ENCODE peak calls at places on chromosomes 1 and 21, in eight cellular contexts. J is stomach; R is activated CD8-positive, alpha-beta T cell treated with anti-CD3 and anti-CD28 coated beads for 36 hours; X is B cell; E is nephron progenitor cell; K is AG04450; T is choroid plexus epithelial cell; Y is GM06990. Q is an unnamed sample.
A peak's percentile ranks its signal among the peaks of the same experiment; 100 is the strongest.

GRCh38 chr21:42733037-42733632 is 79.7 kb downstream of the PDE9A start:
- DNase-seq in J (no peak), R (no peak), X (no peak), E (no peak), K (no peak), T (no peak), Y (no peak), Q (no peak)

GRCh38 chr1:21613072-21613867 is 55.9 kb downstream of the RAP1GAP start:
- DNase-seq in J (no peak), R (no peak), X (no peak), E (no peak), K (no peak), T (no peak), Y (no peak), Q (no peak)

GRCh38 chr1:15264769-15265168 is 17.7 kb downstream of the FHAD1 start:
- DNase-seq in J (no peak), R (no peak), X (no peak), E (no peak), K (no peak), T (no peak), Y (no peak), Q (no peak)

GRCh38 chr1:213474054-213474453 is 423.0 kb downstream of the RPS6KC1 start:
- DNase-seq in J (no peak), R (no peak), X (no peak), E (no peak), K (no peak), T (peak; percentile 3), Y (no peak), Q (no peak)

GRCh38 chr1:119188926-119189325 is 48.5 kb upstream of the WARS2 start:
- DNase-seq in J (no peak), R (no peak), X (no peak), E (no peak), K (peak; percentile 1), T (peak; percentile 70), Y (no peak), Q (no peak)

GRCh38 chr1:5585256-5585655 is 407.0 kb downstream of the NPHP4 start:
- DNase-seq in J (no peak), R (no peak), X (no peak), E (no peak), K (no peak), T (no peak), Y (no peak), Q (no peak)

GRCh38 chr1:230186003-230186863 is 119.2 kb downstream of the GALNT2 start:
- DNase-seq in J (peak; percentile 69), R (peak; percentile 47), X (no peak), E (no peak), K (peak; percentile 57), T (peak; percentile 88), Y (no peak), Q (no peak)

GRCh38 chr1:36639461-36639860 is 156.7 kb upstream of the CSF3R start:
- DNase-seq in J (no peak), R (no peak), X (no peak), E (no peak), K (no peak), T (no peak), Y (no peak), Q (no peak)

GRCh38 chr1:53684741-53685140 is 54.2 kb downstream of the GLIS1 start:
- DNase-seq in J (no peak), R (no peak), X (no peak), E (no peak), K (no peak), T (no peak), Y (no peak), Q (no peak)

GRCh38 chr1:53682881-53683280 is 56.1 kb downstream of the GLIS1 start:
- DNase-seq in J (no peak), R (no peak), X (no peak), E (no peak), K (no peak), T (no peak), Y (no peak), Q (no peak)

GRCh38 chr1:53682369-53682685 is 56.6 kb downstream of the GLIS1 start:
- DNase-seq in J (no peak), R (no peak), X (no peak), E (no peak), K (no peak), T (no peak), Y (no peak), Q (no peak)

GRCh38 chr1:53685272-53686051 is 53.5 kb downstream of the GLIS1 start:
- DNase-seq in J (no peak), R (no peak), X (no peak), E (peak; percentile 46), K (no peak), T (peak; percentile 43), Y (no peak), Q (no peak)

GRCh38 chr1:53683986-53684740 is 54.8 kb downstream of the GLIS1 start:
- DNase-seq in J (no peak), R (no peak), X (no peak), E (no peak), K (no peak), T (no peak), Y (no peak), Q (no peak)
- TF ChIP-seq CTCF in J (no peak), R (no peak), X (no peak), E (peak; percentile 22), K (peak; percentile 40), T (peak; percentile 37), Y (no peak), Q (peak; percentile 34)

GRCh38 chr1:107254306-107254705 is 113.5 kb downstream of the NTNG1 start:
- DNase-seq in J (no peak), R (no peak), X (no peak), E (peak; percentile 10), K (no peak), T (no peak), Y (no peak), Q (no peak)
- TF ChIP-seq CTCF in J (no peak), R (no peak), X (no peak), E (no peak), K (no peak), T (no peak), Y (no peak), Q (no peak)

DNA sequence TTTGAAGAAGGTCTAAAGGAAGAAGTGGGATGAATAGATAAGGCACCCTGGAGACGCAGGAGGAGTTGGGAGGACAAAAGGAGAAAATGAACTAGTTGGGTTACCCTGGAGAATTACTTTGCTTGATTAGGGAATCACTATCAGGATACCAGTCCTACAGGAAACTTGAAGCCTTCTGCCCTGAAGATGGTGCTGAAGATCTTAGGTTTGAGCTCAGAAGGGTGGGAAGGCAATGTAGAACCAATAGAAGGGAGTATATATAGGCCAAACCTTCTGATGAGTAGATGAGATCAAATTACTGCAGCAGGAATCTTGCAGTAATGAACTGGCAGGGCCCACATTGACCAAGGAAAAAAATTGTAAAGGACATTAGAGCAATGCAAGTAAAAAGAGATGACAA is 116.4 kb upstream of the CACYBP start:
- DNase-seq in J (no peak), R (no peak), X (no peak), E (no peak), K (no peak), T (peak; percentile 88), Y (no peak), Q (no peak)
- TF ChIP-seq CTCF in J (no peak), R (no peak), X (no peak), E (no peak), K (no peak), T (peak; percentile 54), Y (no peak), Q (no peak)

GRCh38 chr1:67748147-67748546 is 63.1 kb downstream of the GADD45A start:
- DNase-seq in J (no peak), R (no peak), X (no peak), E (no peak), K (no peak), T (no peak), Y (no peak), Q (no peak)

GRCh38 chr1:67750690-67751052 is 65.7 kb downstream of the GADD45A start:
- DNase-seq in J (no peak), R (no peak), X (no peak), E (no peak), K (no peak), T (no peak), Y (no peak), Q (no peak)

GRCh38 chr1:67748630-67749029 is 63.6 kb downstream of the GADD45A start:
- DNase-seq in J (no peak), R (no peak), X (no peak), E (no peak), K (no peak), T (peak; percentile 80), Y (no peak), Q (no peak)

GRCh38 chr1:67749263-67749843 is 64.4 kb downstream of the GADD45A start:
- DNase-seq in J (peak; percentile 35), R (no peak), X (no peak), E (no peak), K (no peak), T (no peak), Y (no peak), Q (no peak)

GRCh38 chr1:67749844-67750689 is 65.1 kb downstream of the GADD45A start:
- DNase-seq in J (no peak), R (no peak), X (no peak), E (no peak), K (peak; percentile 61), T (peak; percentile 89), Y (no peak), Q (no peak)
- TF ChIP-seq CTCF in J (no peak), R (no peak), X (no peak), E (no peak), K (no peak), T (no peak), Y (no peak), Q (no peak)

GRCh38 chr1:239636321-239636720 is 250.0 kb downstream of the CHRM3 start:
- DNase-seq in J (no peak), R (no peak), X (no peak), E (no peak), K (no peak), T (no peak), Y (no peak), Q (no peak)
- TF ChIP-seq CTCF in J (no peak), R (no peak), X (no peak), E (no peak), K (no peak), T (no peak), Y (no peak), Q (no peak)